ENCODE peak calls at places on chromosome 11, in seven cellular contexts. J is GM12865; K is esophagus muscularis mucosa; N is Jurkat, Clone E6-1; A is stimulated activated CD8-positive, alpha-beta memory T cell treated with anti-CD3 and anti-CD28 coated beads, Interleukin-4, amount 100 ng/mL, for 1 hour; G is RKO; R is AG08395. E is an unnamed sample.

GRCh38 chr11:35798983-35799382 is 136.4 kb downstream of the TRIM44 start:
- DNase-seq in J (no peak), K (no peak), N (no peak), A (no peak), G (no peak), R (no peak), E (no peak)

GRCh38 chr11:24234822-24235508 is 261.9 kb upstream of the LUZP2 start:
- DNase-seq in J (no peak), K (no peak), N (no peak), A (no peak), G (no peak), R (no peak), E (no peak)

GRCh38 chr11:8722156-8722555 is 39.6 kb downstream of the RPL27A start:
- DNase-seq in J (peak), K (no peak), N (no peak), A (no peak), G (no peak), R (peak), E (no peak)

GRCh38 chr11:109150603-109151002 is 271.4 kb upstream of the C11orf87 start:
- DNase-seq in J (no peak), K (no peak), N (no peak), A (no peak), G (no peak), R (no peak), E (no peak)

GRCh38 chr11:27451528-27451927 is 21.1 kb downstream of the LGR4 start:
- DNase-seq in J (no peak), K (no peak), N (no peak), A (no peak), G (no peak), R (no peak), E (no peak)

GRCh38 chr11:128610765-128611617 is 23.6 kb upstream of the ETS1 start:
- DNase-seq in J (peak), K (peak), N (peak), A (no peak), G (no peak), R (no peak), E (no peak)

GRCh38 chr11:107576497-107577086 is 11.1 kb upstream of the ALKBH8 start:
- DNase-seq in J (peak), K (no peak), N (no peak), A (no peak), G (peak), R (peak), E (no peak)

GRCh38 chr11:35042265-35042664 is 96.7 kb upstream of the CD44 start:
- DNase-seq in J (no peak), K (no peak), N (no peak), A (no peak), G (no peak), R (no peak), E (no peak)

GRCh38 chr11:27926981-27927481 is 180.9 kb downstream of the KIF18A start:
- DNase-seq in J (no peak), K (no peak), N (no peak), A (no peak), G (no peak), R (peak), E (no peak)

GRCh38 chr11:19558189-19558986 is 154.2 kb upstream of the NAV2 start:
- DNase-seq in J (no peak), K (no peak), N (no peak), A (no peak), G (no peak), R (no peak), E (no peak)

GRCh38 chr11:34564406-34564805 is 50.8 kb upstream of the ELF5 start:
- DNase-seq in J (no peak), K (no peak), N (no peak), A (no peak), G (no peak), R (peak), E (no peak)